ENCODE peak calls at places on chromosomes 4 and X, in five cellular contexts. X is osteocyte; Q is activated CD4-positive, alpha-beta T cell treated with anti-CD3 and anti-CD28 coated beads, Interleukin-2, amount 50 U/mL, for 48 hours; O is stimulated activated CD4-positive, alpha-beta T cell treated with anti-CD3 and anti-CD28 coated beads, Interleukin-4, amount 100 ng/mL, for 24 hours; I is NCI-H2029. T is an unnamed sample.

GRCh38 chr4:83282049-83282535 is 2.5 kb downstream of the COQ2 start:
- DNase-seq in I (peak), X (no peak), Q (peak), O (peak), T (peak)

GRCh38 chr4:41912546-41912945 is 22.7 kb upstream of the TMEM33 start:
- DNase-seq in X (no peak), Q (no peak), O (no peak), I (no peak), T (no peak)

GRCh38 chr4:156169011-156169410 is 215.3 kb upstream of the CTSO start:
- DNase-seq in O (no peak), Q (no peak), X (no peak), I (no peak), T (no peak)

GRCh38 chr4:66294626-66295025 is 624.3 kb upstream of the EPHA5 start:
- DNase-seq in O (no peak), Q (no peak), I (no peak), X (no peak), T (no peak)

GRCh38 chr4:94849901-94850300 is 92.1 kb downstream of the BMPR1B start:
- DNase-seq in O (no peak), X (no peak), Q (no peak), I (no peak), T (no peak)

GRCh38 chr4:186190456-186191265 is 706 bp upstream of the CYP4V2 start:
- DNase-seq in Q (no peak), I (no peak), O (peak), X (no peak), T (no peak)

GRCh38 chrX:68684291-68684918 is 36.9 kb downstream of the STARD8 start:
- DNase-seq in Q (peak), I (no peak), X (no peak), O (peak), T (peak)

GRCh38 chr4:48483006-48483776 is at the start of gene SLC10A4:
- DNase-seq in I (peak), O (no peak), X (no peak), Q (no peak), T (no peak)

GRCh38 chr4:71607780-71608673 is 175.9 kb downstream of the GC start:
- DNase-seq in O (no peak), Q (no peak), I (no peak), X (no peak), T (no peak)

GRCh38 chrX:114798902-114799301 is 215.0 kb downstream of the HTR2C start:
- DNase-seq in I (no peak), O (no peak), Q (no peak), X (no peak), T (no peak)